ENCODE peak calls at places on chromosomes 13 and 19, in seven cellular contexts. G, D, L, U, X, C and W are unnamed samples.

GRCh38 chr13:97506511-97506910 is 72.5 kb downstream of the RAP2A start:
- DNase-seq in G (peak; percentile 34), X (no peak), D (no peak), C (no peak), U (no peak), L (no peak), W (no peak)

GRCh38 chr13:45943965-45944364 is 92.4 kb upstream of the SIAH3 start:
- DNase-seq in D (no peak), L (no peak), C (no peak), G (no peak), X (no peak), U (no peak), W (no peak)

GRCh38 chr13:27011661-27012060 is 159.9 kb downstream of the USP12 start:
- DNase-seq in C (no peak), D (no peak), U (no peak), L (no peak), X (no peak), G (no peak), W (no peak)

GRCh38 chr13:33727356-33728083 is 90.4 kb upstream of the RFC3 start:
- DNase-seq in X (no peak), D (no peak), G (no peak), U (no peak), L (no peak), C (no peak), W (no peak)

GRCh38 chr19:10708261-10708660 is 7.0 kb downstream of the QTRT1 start:
- DNase-seq in D (no peak), X (no peak), C (no peak), G (no peak), U (no peak), L (no peak), W (no peak)

GRCh38 chr13:64314286-64314685 is 2898.6 kb upstream of the PCDH20 start:
- DNase-seq in L (no peak), G (peak; percentile 64), U (no peak), C (no peak), D (no peak), X (no peak), W (no peak)

GRCh38 chr13:23748109-23748508 is 141.1 kb downstream of the MIPEP start:
- DNase-seq in L (peak; percentile 71), U (no peak), C (no peak), G (peak; percentile 51), D (no peak), X (no peak), W (no peak)

GRCh38 chr19:50315773-50316448 is 13.3 kb downstream of the KCNC3 start:
- DNase-seq in D (no peak), G (no peak), L (peak; percentile 12), C (peak; percentile 49), X (no peak), U (no peak), W (peak; percentile 68)

GRCh38 chr19:16688084-16688483 is 27.1 kb downstream of the TMEM38A start:
- DNase-seq in X (no peak), L (no peak), G (no peak), C (no peak), U (no peak), D (no peak), W (no peak)

GRCh38 chr13:24254151-24254810 is 55.1 kb upstream of the C1QTNF9 start:
- DNase-seq in U (no peak), L (no peak), X (no peak), G (no peak), C (no peak), D (peak; percentile 41), W (no peak)

GRCh38 chr13:112442483-112443090 is 66.4 kb downstream of the SPACA7 start:
- DNase-seq in G (no peak), L (no peak), X (no peak), D (no peak), C (no peak), U (no peak), W (no peak)

GRCh38 chr13:97109841-97110492 is 112.2 kb upstream of the MBNL2 start:
- DNase-seq in G (peak; percentile 89), D (peak; percentile 68), X (peak; percentile 82), U (peak; percentile 59), C (peak; percentile 86), L (peak; percentile 87), W (peak; percentile 83)

GRCh38 chr19:12837225-12837624 is 1.1 kb upstream of the MAST1 start:
- DNase-seq in D (no peak), G (no peak), L (peak; percentile 58), C (no peak), X (no peak), U (no peak), W (no peak)

GRCh38 chr13:84896128-84896527 is 903.1 kb downstream of the SLITRK6 start:
- DNase-seq in G (peak; percentile 61), X (peak; percentile 19), D (no peak), L (peak; percentile 51), C (no peak), U (peak; percentile 58), W (peak; percentile 65)

GRCh38 chr19:11160119-11160768 is 4.7 kb upstream of the SPC24 start:
- DNase-seq in L (no peak), C (no peak), G (no peak), X (no peak), D (no peak), U (no peak), W (no peak)

GRCh38 chr19:12660980-12661379 is 5.6 kb downstream of the MAN2B1 start:
- DNase-seq in L (no peak), D (no peak), C (no peak), U (no peak), X (no peak), G (no peak), W (no peak)

GRCh38 chr13:36323951-36324566 is 22.1 kb downstream of the SPART start:
- DNase-seq in C (no peak), D (no peak), X (no peak), U (no peak), G (peak; percentile 77), L (no peak), W (peak; percentile 41)

GRCh38 chr13:95784161-95784880 is 107.4 kb downstream of the DNAJC3 start:
- DNase-seq in C (no peak), L (peak; percentile 68), X (no peak), U (no peak), G (peak; percentile 78), D (no peak), W (peak; percentile 4)

GRCh38 chr19:10037809-10038208 is 24.5 kb downstream of the RDH8 start:
- DNase-seq in X (no peak), L (peak; percentile 26), C (no peak), D (no peak), U (no peak), G (no peak), W (no peak)